ENCODE peak calls at places on chromosomes 5 and 9, in five cellular contexts. O is heart right ventricle, N is dorsolateral prefrontal cortex, L is AG09309, E is nephron progenitor cell. Q is an unnamed sample.
A peak's percentile ranks its signal among the peaks of the same experiment; 100 is the strongest.

GRCh38 chr9:129733632-129733953 is 19.2 kb downstream of the PTGES start:
- DNase-seq in O (no peak), N (no peak), L (no peak), E (no peak), Q (no peak)

GRCh38 chr5:144142030-144142825 is 28.2 kb downstream of the YIPF5 start:
- DNase-seq in O (no peak), N (no peak), L (no peak), E (no peak), Q (no peak)

GRCh38 chr9:20930836-20931235 is 100.6 kb downstream of the HACD4 start:
- DNase-seq in O (no peak), N (no peak), L (no peak), E (no peak), Q (no peak)

GRCh38 chr9:38641985-38642864 is 21.8 kb upstream of the ANKRD18A start:
- DNase-seq in O (no peak), N (peak; percentile 59), L (no peak), E (peak; percentile 26), Q (peak; percentile 28)

GRCh38 chr5:115484368-115484767 is 60.2 kb downstream of the FEM1C start:
- DNase-seq in O (no peak), N (no peak), L (no peak), E (no peak), Q (no peak)

GRCh38 chr9:92187989-92188714 is 72.9 kb upstream of the SPTLC1 start:
- DNase-seq in O (no peak), N (no peak), L (no peak), E (no peak), Q (no peak)

GRCh38 chr5:64497390-64497789 is 8.4 kb upstream of the RGS7BP start:
- DNase-seq in O (no peak), N (no peak), L (no peak), E (no peak), Q (no peak)

GRCh38 chr5:180213256-180213600 is 4.2 kb upstream of the RASGEF1C start:
- DNase-seq in O (no peak), N (no peak), L (no peak), E (no peak), Q (no peak)

GRCh38 chr5:90015584-90016018 is 394.0 kb downstream of the CETN3 start:
- DNase-seq in O (no peak), N (no peak), L (no peak), E (no peak), Q (no peak)

GRCh38 chr5:154968953-154969352 is 28.1 kb downstream of the MRPL22 start:
- DNase-seq in O (no peak), N (no peak), L (no peak), E (no peak), Q (no peak)

GRCh38 chr9:116857321-116857720 is 170.2 kb downstream of the TRIM32 start:
- DNase-seq in O (no peak), N (no peak), L (no peak), E (no peak), Q (no peak)

GRCh38 chr9:137297060-137297664 is 4.9 kb downstream of the NRARP start:
- DNase-seq in O (no peak), N (no peak), L (no peak), E (peak; percentile 8), Q (no peak)

GRCh38 chr9:98538203-98538602 is 170.5 kb downstream of the GABBR2 start:
- DNase-seq in O (no peak), N (no peak), L (no peak), E (no peak), Q (no peak)

GRCh38 chr5:52856564-52856963 is 68.8 kb downstream of the ITGA1 start:
- DNase-seq in O (no peak), N (no peak), L (no peak), E (no peak), Q (no peak)

GRCh38 chr5:103258957-103259704 is 568 bp downstream of the MACIR start:
- DNase-seq in O (peak; percentile 36), N (peak; percentile 38), L (no peak), E (peak; percentile 67), Q (peak; percentile 63)

GRCh38 chr9:116157436-116158138 is 4.0 kb downstream of the PAPPA start:
- DNase-seq in O (peak; percentile 8), N (no peak), L (no peak), E (peak; percentile 36), Q (no peak)

GRCh38 chr5:56301041-56301440 is 67.9 kb upstream of the ANKRD55 start:
- DNase-seq in O (no peak), N (no peak), L (no peak), E (no peak), Q (no peak)

GRCh38 chr5:106415541-106415940 is 1255.2 kb downstream of the EFNA5 start:
- DNase-seq in O (no peak), N (no peak), L (peak; percentile 31), E (no peak), Q (no peak)

GRCh38 chr9:79567671-79568098 is 4.1 kb upstream of the TLE4 start:
- DNase-seq in O (no peak), N (no peak), L (no peak), E (no peak), Q (no peak)

GRCh38 chr5:57537831-57538230 is 55.2 kb upstream of the ACTBL2 start:
- DNase-seq in O (no peak), N (no peak), L (no peak), E (no peak), Q (no peak)

GRCh38 chr9:4832786-4833579 is 40.2 kb downstream of the RCL1 start:
- DNase-seq in O (no peak), N (no peak), L (peak; percentile 91), E (no peak), Q (no peak)

GRCh38 chr5:137994556-137994955 is 38.3 kb downstream of the FAM13B start:
- DNase-seq in O (no peak), N (no peak), L (no peak), E (no peak), Q (no peak)

GRCh38 chr9:114484854-114485443 is 20.3 kb downstream of the WHRN start:
- DNase-seq in O (no peak), N (no peak), L (peak; percentile 18), E (no peak), Q (no peak)

GRCh38 chr5:88660947-88661869 is 221.8 kb downstream of the MEF2C start:
- DNase-seq in O (no peak), N (peak; percentile 96), L (peak; percentile 13), E (peak; percentile 93), Q (peak; percentile 81)

GRCh38 chr5:38579105-38579504 is 22.7 kb upstream of the LIFR start:
- DNase-seq in O (no peak), N (no peak), L (no peak), E (no peak), Q (no peak)

GRCh38 chr5:107519900-107520354 is 150.8 kb downstream of the EFNA5 start:
- DNase-seq in O (no peak), N (no peak), L (no peak), E (no peak), Q (no peak)

GRCh38 chr9:119318371-119318770 is 50.9 kb downstream of the BRINP1 start:
- DNase-seq in O (no peak), N (peak; percentile 33), L (no peak), E (no peak), Q (no peak)

GRCh38 chr5:181160144-181160754 is 12.9 kb downstream of the OR2V2 start:
- DNase-seq in O (peak; percentile 20), N (peak; percentile 43), L (no peak), E (peak; percentile 52), Q (no peak)

GRCh38 chr5:181173420-181174342 is 26.3 kb downstream of the OR2V2 start:
- DNase-seq in O (no peak), N (no peak), L (no peak), E (peak; percentile 49), Q (no peak)

GRCh38 chr5:76953551-76954382 is 922 bp downstream of the CRHBP start:
- DNase-seq in O (no peak), N (no peak), L (no peak), E (peak; percentile 64), Q (peak; percentile 40)
- TF ChIP-seq CTCF in O (no peak), N (no peak), L (no peak), E (no peak), Q (no peak)

GRCh38 chr5:145243016-145243415 is 592.1 kb downstream of the PRELID2 start:
- DNase-seq in O (no peak), N (no peak), L (no peak), E (no peak), Q (no peak)

GRCh38 chr5:145236127-145236526 is 599.0 kb downstream of the PRELID2 start:
- DNase-seq in O (no peak), N (no peak), L (peak; percentile 5), E (no peak), Q (no peak)

GRCh38 chr5:145236966-145237365 is 598.2 kb downstream of the PRELID2 start:
- DNase-seq in O (no peak), N (no peak), L (no peak), E (no peak), Q (no peak)

GRCh38 chr5:145233461-145233860 is 601.7 kb downstream of the PRELID2 start:
- DNase-seq in O (no peak), N (no peak), L (no peak), E (no peak), Q (no peak)

DNA sequence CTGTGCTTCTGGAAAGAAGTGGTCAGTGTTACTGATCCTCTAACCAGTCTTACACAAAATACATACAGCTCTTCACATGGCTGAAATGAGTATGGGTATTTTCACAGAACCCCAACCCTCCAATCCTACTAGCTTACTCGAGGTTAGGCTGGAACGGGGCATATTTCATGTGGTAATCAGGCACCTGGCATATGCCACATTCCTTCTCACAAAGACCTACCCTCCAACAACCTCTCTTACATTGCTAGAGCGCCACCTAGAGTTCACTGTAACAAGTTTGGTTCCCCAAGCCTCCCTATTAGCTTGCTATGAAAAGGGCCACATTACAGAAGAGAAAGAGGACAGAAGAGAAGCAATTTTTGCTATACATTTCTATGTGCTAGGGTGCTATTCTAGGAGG is 597.3 kb downstream of the PRELID2 start:
- DNase-seq in O (no peak), N (no peak), L (peak; percentile 10), E (peak; percentile 59), Q (peak; percentile 69)
- TF ChIP-seq CTCF in O (no peak), N (peak; percentile 29), L (peak; percentile 51), E (peak; percentile 69), Q (peak; percentile 72)

GRCh38 chr9:133955821-133956411 is 36.2 kb downstream of the VAV2 start:
- DNase-seq in O (no peak), N (no peak), L (no peak), E (peak; percentile 60), Q (peak; percentile 64)
- TF ChIP-seq CTCF in O (no peak), N (no peak), L (no peak), E (no peak), Q (no peak)

GRCh38 chr9:131076347-131077195 is 19.8 kb upstream of the AIF1L start:
- DNase-seq in O (no peak), N (no peak), L (no peak), E (no peak), Q (no peak)

GRCh38 chr9:131082774-131083512 is 13.4 kb upstream of the AIF1L start:
- DNase-seq in O (no peak), N (no peak), L (no peak), E (no peak), Q (no peak)

GRCh38 chr9:131081868-131082267 is 14.5 kb upstream of the AIF1L start:
- DNase-seq in O (no peak), N (no peak), L (no peak), E (no peak), Q (no peak)

GRCh38 chr9:131078427-131079366 is 17.6 kb upstream of the AIF1L start:
- DNase-seq in O (no peak), N (no peak), L (no peak), E (no peak), Q (no peak)

DNA sequence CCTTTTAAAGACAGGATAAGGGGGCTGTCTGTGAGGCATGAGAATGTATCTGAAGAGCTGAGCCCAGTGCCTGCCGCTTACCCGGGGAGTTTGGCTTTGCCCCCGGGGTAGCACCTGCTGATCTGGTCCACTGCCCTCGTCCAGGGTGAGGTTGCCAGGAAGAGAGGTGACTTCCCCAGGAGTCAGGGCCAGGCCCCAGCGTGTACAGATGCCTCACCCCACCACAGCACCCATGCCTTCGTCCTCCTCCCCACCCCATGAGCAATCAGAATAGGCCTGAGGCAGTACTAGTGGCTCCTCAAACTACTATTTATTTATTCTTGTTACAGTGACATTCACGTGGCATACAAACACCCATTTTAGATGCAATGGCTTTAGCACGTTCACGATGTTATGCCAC is 15.7 kb upstream of the AIF1L start:
- DNase-seq in O (no peak), N (no peak), L (no peak), E (no peak), Q (no peak)
- TF ChIP-seq CTCF in O (no peak), N (no peak), L (no peak), E (no peak), Q (no peak)